ENCODE peak calls at places on chromosomes 6 and 20, in seven cellular contexts. One of them, this sample, is unnamed.

GRCh38 chr20:32385541-32385940 is 27.4 kb downstream of the ASXL1 start:
- DNase-seq in K562: no peak
- DNase-seq in H1: no peak
- DNase-seq in HCT116: no peak
- DNase-seq in SK-N-SH: peak
- DNase-seq in GM12878: no peak
- DNase-seq in HepG2: no peak
- DNase-seq in this sample: no peak

GRCh38 chr6:118750143-118750542 is 98.8 kb upstream of the CEP85L start:
- DNase-seq in HCT116: no peak
- DNase-seq in HepG2: no peak
- DNase-seq in K562: no peak
- DNase-seq in GM12878: no peak
- DNase-seq in H1: no peak
- DNase-seq in SK-N-SH: no peak
- DNase-seq in this sample: no peak

GRCh38 chr6:140062042-140063041 is 687.9 kb upstream of the CITED2 start:
- DNase-seq in K562: no peak
- DNase-seq in SK-N-SH: peak
- DNase-seq in H1: no peak
- DNase-seq in HepG2: no peak
- DNase-seq in GM12878: no peak
- DNase-seq in HCT116: no peak
- DNase-seq in this sample: peak

GRCh38 chr6:43939281-43940070 is 169.5 kb downstream of the VEGFA start:
- DNase-seq in HepG2: no peak
- DNase-seq in H1: no peak
- DNase-seq in K562: no peak
- DNase-seq in HCT116: no peak
- DNase-seq in GM12878: no peak
- DNase-seq in SK-N-SH: peak
- DNase-seq in this sample: no peak

GRCh38 chr6:22320750-22321149 is 23.9 kb upstream of the PRL start:
- DNase-seq in SK-N-SH: no peak
- DNase-seq in HCT116: peak
- DNase-seq in HepG2: peak
- DNase-seq in GM12878: no peak
- DNase-seq in H1: no peak
- DNase-seq in K562: no peak
- DNase-seq in this sample: no peak

GRCh38 chr20:14553774-14554524 is 216.5 kb upstream of the FLRT3 start:
- DNase-seq in SK-N-SH: no peak
- DNase-seq in H1: no peak
- DNase-seq in HCT116: no peak
- DNase-seq in K562: no peak
- DNase-seq in HepG2: no peak
- DNase-seq in GM12878: no peak
- DNase-seq in this sample: no peak

GRCh38 chr6:166439366-166440091 is 56.8 kb upstream of the MPC1 start:
- DNase-seq in GM12878: no peak
- DNase-seq in H1: no peak
- DNase-seq in K562: no peak
- DNase-seq in HCT116: no peak
- DNase-seq in HepG2: no peak
- DNase-seq in SK-N-SH: peak
- DNase-seq in this sample: no peak

GRCh38 chr6:92647630-92648029 is 771.7 kb downstream of the EPHA7 start:
- DNase-seq in GM12878: no peak
- DNase-seq in HCT116: no peak
- DNase-seq in HepG2: peak
- DNase-seq in H1: no peak
- DNase-seq in SK-N-SH: no peak
- DNase-seq in K562: no peak
- DNase-seq in this sample: no peak

GRCh38 chr6:169723991-169724553 is at the start of gene PHF10:
- DNase-seq in GM12878: no peak
- DNase-seq in K562: peak
- DNase-seq in HepG2: no peak
- DNase-seq in SK-N-SH: peak
- DNase-seq in H1: no peak
- DNase-seq in HCT116: no peak
- DNase-seq in this sample: peak

GRCh38 chr6:147150303-147150702 is 53.9 kb upstream of the STXBP5 start:
- DNase-seq in H1: no peak
- DNase-seq in GM12878: no peak
- DNase-seq in SK-N-SH: no peak
- DNase-seq in K562: no peak
- DNase-seq in HCT116: no peak
- DNase-seq in HepG2: no peak
- DNase-seq in this sample: no peak

GRCh38 chr6:89388846-89389245 is 23.2 kb downstream of the RRAGD start:
- DNase-seq in K562: no peak
- DNase-seq in GM12878: no peak
- DNase-seq in HCT116: no peak
- DNase-seq in SK-N-SH: no peak
- DNase-seq in H1: no peak
- DNase-seq in HepG2: no peak
- DNase-seq in this sample: no peak

GRCh38 chr6:44662461-44663121 is 275.1 kb downstream of the CDC5L start:
- DNase-seq in SK-N-SH: no peak
- DNase-seq in H1: peak
- DNase-seq in HCT116: no peak
- DNase-seq in HepG2: peak
- DNase-seq in K562: no peak
- DNase-seq in GM12878: no peak
- DNase-seq in this sample: peak

GRCh38 chr20:63742381-63743024 is 2.9 kb downstream of the SLC2A4RG start:
- DNase-seq in K562: no peak
- DNase-seq in SK-N-SH: no peak
- DNase-seq in H1: no peak
- DNase-seq in GM12878: no peak
- DNase-seq in HepG2: no peak
- DNase-seq in HCT116: no peak
- DNase-seq in this sample: no peak

GRCh38 chr6:98783578-98783977 is 50.8 kb upstream of the POU3F2 start:
- DNase-seq in SK-N-SH: no peak
- DNase-seq in HepG2: no peak
- DNase-seq in K562: no peak
- DNase-seq in HCT116: no peak
- DNase-seq in GM12878: no peak
- DNase-seq in H1: no peak
- DNase-seq in this sample: no peak

GRCh38 chr6:16494781-16495180 is 256.4 kb downstream of the GMPR start:
- DNase-seq in HepG2: no peak
- DNase-seq in K562: no peak
- DNase-seq in HCT116: no peak
- DNase-seq in GM12878: peak
- DNase-seq in H1: no peak
- DNase-seq in SK-N-SH: no peak
- DNase-seq in this sample: no peak

DNA sequence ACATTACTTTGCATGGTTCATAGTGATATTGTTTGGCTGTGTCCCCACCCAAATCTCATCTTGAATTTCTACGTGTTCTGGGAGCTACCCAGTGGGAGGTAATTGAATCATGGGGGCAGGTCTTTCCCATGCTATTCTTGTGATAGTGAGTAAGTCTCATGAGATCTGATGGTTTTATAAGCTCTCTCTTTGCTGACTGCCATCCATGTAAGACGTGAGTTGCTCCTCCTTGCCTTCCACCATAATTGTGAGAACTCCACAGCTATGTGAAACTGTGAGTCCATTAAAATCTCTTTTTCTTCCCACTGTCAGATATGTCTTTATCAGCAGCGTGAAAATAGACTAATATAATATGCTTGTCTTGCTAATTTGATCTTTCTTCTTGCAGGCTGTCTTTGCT is 200.4 kb upstream of the NOX3 start:
- DNase-seq in H1: no peak
- DNase-seq in K562: no peak
- DNase-seq in HCT116: no peak
- DNase-seq in HepG2: no peak
- DNase-seq in GM12878: no peak
- DNase-seq in SK-N-SH: no peak
- DNase-seq in this sample: no peak
- TF ChIP-seq JUND in H1: no peak
- TF ChIP-seq JUND in K562: no peak
- TF ChIP-seq JUND in HCT116: no peak
- TF ChIP-seq JUND in HepG2: no peak
- TF ChIP-seq JUND in GM12878: no peak
- TF ChIP-seq JUND in SK-N-SH: no peak
- TF ChIP-seq JUND in this sample: no peak

GRCh38 chr6:151242420-151242841 is 2.7 kb downstream of the AKAP12 start:
- DNase-seq in K562: no peak
- DNase-seq in H1: no peak
- DNase-seq in HCT116: no peak
- DNase-seq in GM12878: no peak
- DNase-seq in HepG2: no peak
- DNase-seq in SK-N-SH: no peak
- DNase-seq in this sample: no peak

GRCh38 chr6:151239603-151240035 is at the start of gene AKAP12:
- DNase-seq in HCT116: no peak
- DNase-seq in GM12878: no peak
- DNase-seq in HepG2: no peak
- DNase-seq in SK-N-SH: no peak
- DNase-seq in K562: no peak
- DNase-seq in H1: peak
- DNase-seq in this sample: no peak

GRCh38 chr6:151241853-151242252 is 2.1 kb downstream of the AKAP12 start:
- DNase-seq in H1: no peak
- DNase-seq in GM12878: no peak
- DNase-seq in HCT116: no peak
- DNase-seq in HepG2: no peak
- DNase-seq in SK-N-SH: no peak
- DNase-seq in K562: no peak
- DNase-seq in this sample: no peak

GRCh38 chr6:151240036-151240685 is 394 bp downstream of the AKAP12 start:
- DNase-seq in H1: peak
- DNase-seq in K562: peak
- DNase-seq in HCT116: peak
- DNase-seq in HepG2: no peak
- DNase-seq in SK-N-SH: peak
- DNase-seq in GM12878: no peak
- DNase-seq in this sample: no peak

DNA sequence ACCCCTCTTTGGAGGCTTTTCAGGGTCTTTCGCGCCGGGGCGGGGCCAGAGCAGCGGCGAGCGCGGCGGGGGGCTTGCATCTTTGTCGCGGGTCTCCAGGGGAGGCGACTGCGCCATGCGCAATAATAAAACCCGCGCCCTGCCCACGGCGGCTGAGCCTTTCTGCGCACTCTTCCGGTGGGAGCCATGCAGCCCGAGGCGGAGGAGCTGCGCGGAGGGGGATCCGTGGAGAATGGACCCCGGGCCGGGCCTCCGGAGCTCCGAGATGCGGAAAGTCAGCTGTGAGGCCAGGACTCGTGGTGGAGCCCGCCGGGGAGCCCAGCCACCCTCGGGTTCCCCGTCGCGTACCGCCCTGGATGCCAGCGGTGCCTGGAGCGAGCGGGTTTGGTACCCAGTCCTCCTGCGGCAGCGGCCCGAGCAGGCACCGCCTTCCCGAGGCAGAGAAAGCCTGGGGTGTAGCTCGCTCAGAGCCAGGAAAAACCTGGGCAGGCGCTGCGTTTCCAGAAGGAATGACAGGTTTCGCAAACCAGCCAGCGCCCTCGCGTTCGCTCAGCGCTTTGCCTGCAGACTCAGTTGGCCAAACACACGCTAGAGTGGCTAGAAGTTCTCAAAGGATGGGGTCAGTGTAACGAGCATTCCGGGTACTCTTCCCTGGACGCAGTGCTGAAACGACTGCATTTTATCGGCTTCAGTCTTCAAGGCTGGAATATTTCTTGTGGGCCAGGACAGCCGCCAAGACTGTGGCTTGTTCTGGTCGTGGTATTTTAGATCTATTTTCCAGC is 1.3 kb downstream of the AKAP12 start:
- DNase-seq in HCT116: no peak
- DNase-seq in HepG2: no peak
- DNase-seq in SK-N-SH: peak
- DNase-seq in H1: no peak
- DNase-seq in K562: no peak
- DNase-seq in GM12878: no peak
- DNase-seq in this sample: peak
- TF ChIP-seq JUND in HCT116: no peak
- TF ChIP-seq JUND in HepG2: no peak
- TF ChIP-seq JUND in SK-N-SH: no peak
- TF ChIP-seq JUND in H1: no peak
- TF ChIP-seq JUND in K562: no peak
- TF ChIP-seq JUND in GM12878: no peak
- TF ChIP-seq JUND in this sample: no peak

GRCh38 chr6:88238901-88239300 is 72.8 kb upstream of the CNR1 start:
- DNase-seq in SK-N-SH: no peak
- DNase-seq in K562: no peak
- DNase-seq in HepG2: no peak
- DNase-seq in HCT116: no peak
- DNase-seq in GM12878: no peak
- DNase-seq in H1: no peak
- DNase-seq in this sample: no peak
- TF ChIP-seq JUND in SK-N-SH: no peak
- TF ChIP-seq JUND in K562: no peak
- TF ChIP-seq JUND in HepG2: no peak
- TF ChIP-seq JUND in HCT116: no peak
- TF ChIP-seq JUND in GM12878: no peak
- TF ChIP-seq JUND in H1: no peak
- TF ChIP-seq JUND in this sample: no peak

DNA sequence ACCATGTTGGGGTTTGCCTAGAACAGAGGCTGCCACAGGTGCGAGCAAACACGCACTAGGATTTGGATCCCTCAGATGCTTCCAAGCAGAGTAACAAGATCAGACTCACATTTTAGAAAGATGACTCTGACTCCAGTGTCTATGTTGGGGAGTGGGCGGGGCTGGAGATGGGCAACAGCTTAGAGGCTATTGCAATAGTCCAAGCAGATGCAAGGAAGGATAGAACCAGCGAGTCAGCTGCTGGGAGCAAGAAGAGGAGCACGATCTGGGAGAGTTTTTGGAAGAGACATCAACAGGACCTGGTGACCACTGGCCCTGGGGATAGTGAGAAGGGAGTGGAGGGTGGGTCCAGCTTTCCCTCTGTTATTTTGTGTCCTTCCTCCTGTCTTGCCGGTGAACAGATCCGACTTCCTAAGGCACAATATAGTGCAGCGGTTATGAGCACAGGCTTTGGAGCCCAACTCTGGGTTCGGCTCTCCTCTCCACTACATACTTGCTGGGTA is 52.7 kb downstream of the FGD2 start:
- DNase-seq in GM12878: no peak
- DNase-seq in H1: no peak
- DNase-seq in HepG2: no peak
- DNase-seq in HCT116: no peak
- DNase-seq in K562: peak
- DNase-seq in SK-N-SH: no peak
- DNase-seq in this sample: no peak
- TF ChIP-seq JUND in GM12878: no peak
- TF ChIP-seq JUND in H1: no peak
- TF ChIP-seq JUND in HepG2: no peak
- TF ChIP-seq JUND in HCT116: no peak
- TF ChIP-seq JUND in K562: no peak
- TF ChIP-seq JUND in SK-N-SH: no peak
- TF ChIP-seq JUND in this sample: no peak

DNA sequence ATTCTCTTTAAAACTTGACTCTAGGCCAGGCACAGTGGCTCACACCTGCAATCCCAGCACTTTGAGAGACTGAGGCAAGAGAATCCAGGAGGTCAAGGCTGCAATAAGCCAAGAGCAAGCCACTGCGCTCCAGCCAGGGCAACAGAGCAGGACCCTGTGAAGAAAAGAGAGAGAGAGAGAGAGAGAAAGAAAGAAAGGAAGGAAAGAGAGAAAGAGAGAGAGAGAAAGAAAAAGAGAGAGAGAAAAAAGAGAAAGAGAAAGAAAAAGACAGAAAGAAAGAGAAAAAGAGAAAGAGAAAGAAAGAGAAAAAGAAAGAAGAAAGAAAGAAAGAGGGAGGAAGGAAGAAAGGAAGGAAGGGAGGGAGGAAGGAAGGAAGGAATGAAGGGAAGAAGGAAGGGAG is 76.7 kb downstream of the RIN2 start:
- DNase-seq in HCT116: no peak
- DNase-seq in HepG2: no peak
- DNase-seq in K562: no peak
- DNase-seq in H1: no peak
- DNase-seq in SK-N-SH: no peak
- DNase-seq in GM12878: no peak
- DNase-seq in this sample: no peak
- TF ChIP-seq JUND in HCT116: no peak
- TF ChIP-seq JUND in HepG2: no peak
- TF ChIP-seq JUND in K562: no peak
- TF ChIP-seq JUND in H1: no peak
- TF ChIP-seq JUND in SK-N-SH: no peak
- TF ChIP-seq JUND in GM12878: no peak
- TF ChIP-seq JUND in this sample: no peak